ENCODE peak calls at places on chromosomes 6 and 20, in five cellular contexts. W is RWPE1, F is astrocyte of the spinal cord, Q is lower lobe of right lung, A is PC-3. H is an unnamed sample.

GRCh38 chr20:54340667-54341081 is 132.8 kb downstream of the PFDN4 start:
- DNase-seq in W (peak), F (peak), Q (no peak), A (peak), H (no peak)

GRCh38 chr20:23042270-23042669 is 7.2 kb downstream of the SSTR4 start:
- DNase-seq in W (no peak), F (no peak), Q (no peak), A (no peak), H (no peak)

GRCh38 chr6:169956580-169956979 is 205.2 kb downstream of the ERMARD start:
- DNase-seq in W (no peak), F (no peak), Q (no peak), A (no peak), H (no peak)

GRCh38 chr6:17831135-17831534 is 124.4 kb upstream of the NUP153 start:
- DNase-seq in W (no peak), F (peak), Q (no peak), A (peak), H (no peak)

GRCh38 chr6:3960754-3961361 is 111.7 kb downstream of the FAM50B start:
- DNase-seq in W (no peak), F (no peak), Q (no peak), A (peak), H (no peak)

GRCh38 chr6:85574932-85575598 is 18.6 kb downstream of the SNX14 start:
- DNase-seq in W (peak), F (peak), Q (no peak), A (peak), H (no peak)

GRCh38 chr6:108800510-108800909 is 47.7 kb upstream of the ARMC2 start:
- DNase-seq in W (no peak), F (no peak), Q (no peak), A (no peak), H (no peak)

GRCh38 chr6:57242505-57242904 is 20.4 kb upstream of the RAB23 start:
- DNase-seq in W (peak), F (peak), Q (no peak), A (peak), H (no peak)

GRCh38 chr20:7926767-7927166 is 13.5 kb downstream of the HAO1 start:
- DNase-seq in W (peak), F (peak), Q (no peak), A (peak), H (no peak)

DNA sequence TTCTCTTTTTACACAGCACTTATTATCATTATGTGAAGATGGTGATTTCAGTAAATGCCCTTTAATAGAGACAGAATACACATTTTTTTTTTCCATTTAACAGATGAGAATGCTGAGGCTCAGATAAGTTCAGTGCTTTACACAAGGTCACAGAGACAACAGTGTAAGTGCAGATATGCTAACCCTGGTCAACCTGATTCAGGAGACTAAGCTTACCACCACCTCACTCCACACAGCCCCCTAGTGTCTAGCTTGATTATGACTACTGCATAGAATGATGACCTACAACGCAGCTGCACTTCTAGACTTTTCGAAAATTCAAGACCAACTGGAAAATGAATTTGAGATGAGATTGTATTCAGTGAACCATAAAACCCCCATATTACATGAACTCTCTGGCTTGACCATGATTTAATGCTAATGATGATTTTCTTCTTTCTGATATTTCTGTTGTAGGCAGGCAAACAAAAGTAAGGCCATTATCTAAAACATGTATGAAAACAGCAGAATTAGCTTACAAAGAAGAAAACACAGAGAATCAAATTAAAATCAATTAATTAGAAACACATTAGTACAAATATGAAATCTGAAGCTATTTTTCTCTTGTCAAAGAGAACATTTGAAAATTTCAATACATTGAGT is 212.1 kb upstream of the PHACTR1 start:
- DNase-seq in W (peak), F (no peak), Q (no peak), A (peak), H (no peak)
- TF ChIP-seq CTCF in W (no peak), F (peak), Q (peak), A (peak), H (peak)

DNA sequence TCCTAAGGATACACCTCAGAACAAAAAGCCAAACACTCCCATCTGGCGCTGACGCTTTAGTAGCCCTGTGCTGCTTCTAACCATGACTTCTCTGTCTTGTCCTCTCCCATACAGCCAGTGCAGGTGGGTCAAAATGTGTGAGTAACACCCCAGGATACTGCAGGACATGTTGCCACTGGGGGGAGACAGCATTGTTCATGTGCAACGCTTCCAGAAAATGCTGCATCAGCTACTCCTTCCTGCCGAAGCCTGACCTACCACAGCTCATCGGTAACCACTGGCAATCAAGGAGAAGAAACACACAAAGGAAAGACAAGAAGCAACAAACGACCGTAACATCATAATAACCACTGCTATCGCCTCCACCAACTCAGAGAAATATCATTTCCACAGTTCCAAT is 1.4 kb downstream of the DEFB132 start:
- DNase-seq in W (no peak), F (peak), Q (no peak), A (peak), H (no peak)
- TF ChIP-seq CTCF in W (no peak), F (peak), Q (peak), A (peak), H (no peak)

GRCh38 chr6:137945149-137945498 is 78.1 kb downstream of the TNFAIP3 start:
- DNase-seq in W (no peak), F (no peak), Q (no peak), A (no peak), H (no peak)
- TF ChIP-seq CTCF in W (peak), F (no peak), Q (no peak), A (no peak), H (peak)

DNA sequence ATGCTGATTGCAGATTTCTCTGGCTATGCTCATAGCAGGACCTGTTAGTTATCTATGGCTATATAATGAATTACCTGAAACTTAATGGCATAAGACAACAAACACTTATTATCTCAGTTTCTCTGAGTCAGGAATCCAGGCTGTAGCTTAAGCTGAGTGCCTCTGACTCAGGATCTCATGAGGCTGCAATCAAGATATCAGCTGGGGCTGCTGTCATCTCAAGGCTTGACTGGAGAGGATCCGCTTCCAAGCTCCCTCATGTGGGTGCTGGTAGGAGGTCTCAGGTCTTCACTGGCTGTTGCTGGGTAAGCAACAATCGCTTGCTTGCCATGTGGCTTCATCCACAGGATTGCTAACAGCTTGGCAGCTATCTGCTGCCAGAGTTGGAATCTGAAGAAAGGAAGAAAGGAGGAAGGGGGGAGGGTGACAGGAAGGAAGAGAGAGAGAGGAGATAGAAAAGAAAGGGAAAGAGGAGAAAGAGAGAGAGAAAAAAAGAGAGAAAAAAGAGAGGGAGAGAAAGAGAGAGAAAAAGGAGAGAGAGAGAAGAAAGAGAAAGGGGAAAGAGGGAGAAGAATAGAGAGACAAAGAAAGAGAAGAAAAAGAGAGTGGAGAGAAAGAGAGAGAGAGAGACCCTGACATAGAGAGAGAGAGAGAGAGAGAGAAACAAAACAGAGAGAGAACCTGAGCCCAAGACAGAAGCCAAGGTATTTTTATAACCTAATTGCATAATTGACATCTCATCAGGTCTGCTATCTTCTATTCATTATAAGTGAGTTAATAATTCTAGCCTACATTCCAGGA is 579.0 kb upstream of the BTBD3 start:
- DNase-seq in W (no peak), F (no peak), Q (no peak), A (no peak), H (no peak)
- TF ChIP-seq CTCF in W (no peak), F (no peak), Q (no peak), A (no peak), H (no peak)

DNA sequence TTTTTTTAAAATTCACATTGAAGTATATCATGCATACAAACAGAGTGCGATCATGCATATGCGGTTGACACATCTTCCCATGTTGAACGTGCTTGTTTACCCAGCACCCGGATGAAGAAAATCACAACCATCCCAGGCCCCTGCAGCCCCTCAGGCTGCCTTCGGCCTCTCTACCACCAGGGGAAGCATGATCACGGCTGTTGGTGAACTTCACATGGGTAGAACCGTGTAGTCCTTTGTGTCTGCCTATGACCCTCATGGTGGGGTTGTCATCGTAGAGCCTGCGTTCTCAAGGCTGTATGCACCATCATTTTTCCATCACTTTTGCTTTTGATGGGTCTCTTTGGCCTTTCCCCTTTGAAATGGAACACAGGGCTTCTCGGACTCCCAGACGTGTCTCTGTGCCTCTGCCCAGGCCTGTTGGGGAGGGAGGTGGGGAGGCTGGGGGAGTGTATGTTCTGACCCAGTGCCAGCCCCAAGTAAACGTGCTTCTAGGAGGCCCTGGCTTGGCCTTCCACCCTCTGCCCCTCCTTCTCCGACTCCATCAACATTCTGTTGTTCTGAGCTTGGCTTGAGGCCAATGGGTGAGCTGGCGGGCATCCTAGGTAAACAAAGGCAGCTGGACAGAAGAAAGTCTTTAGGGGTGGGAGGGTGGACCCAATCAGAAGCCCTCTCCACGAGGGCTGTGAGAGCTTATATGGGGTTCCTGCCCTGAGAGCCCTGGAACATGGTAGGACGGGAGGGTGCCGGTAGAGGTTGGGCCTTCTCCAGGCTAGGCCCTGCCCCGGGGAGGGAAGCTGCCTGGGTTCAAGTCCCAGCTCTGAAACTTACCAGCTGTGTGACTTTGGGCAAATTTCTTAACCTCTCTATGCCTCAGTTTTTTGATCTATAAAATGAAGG is 39.7 kb downstream of the TGM2 start:
- DNase-seq in W (no peak), F (peak), Q (peak), A (peak), H (no peak)
- TF ChIP-seq CTCF in W (no peak), F (no peak), Q (peak), A (no peak), H (no peak)

DNA sequence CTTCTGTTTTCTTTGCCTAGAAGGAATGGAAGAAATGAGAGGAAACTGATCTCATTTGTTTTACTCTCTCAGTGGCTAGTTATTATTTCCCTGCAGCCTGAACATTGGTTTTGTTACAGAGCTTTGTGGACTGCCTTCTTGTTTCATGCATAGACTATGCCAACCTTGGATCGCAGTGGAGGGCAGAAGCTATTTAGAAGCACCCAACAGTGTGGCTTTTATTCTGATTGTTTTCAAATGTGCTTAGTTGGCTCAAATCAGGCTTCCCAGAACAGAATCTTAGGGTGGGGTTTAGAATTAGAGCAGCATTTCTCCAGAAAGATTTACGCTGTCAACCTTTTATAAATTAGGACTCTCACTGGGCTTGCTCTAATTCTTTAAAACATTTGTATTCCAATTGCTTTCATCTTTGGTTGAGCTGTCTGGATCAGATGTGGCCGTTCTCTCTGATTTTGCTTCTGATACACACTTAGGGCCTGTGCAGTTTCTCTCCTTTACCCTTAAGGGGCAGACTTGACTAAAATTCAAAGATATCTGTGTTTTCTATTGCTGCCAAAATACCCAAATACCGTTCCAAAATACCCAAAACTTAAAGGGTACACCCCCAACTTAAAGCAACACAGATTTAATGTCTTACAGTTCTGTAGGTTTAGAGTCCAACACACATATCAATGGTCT is 210.3 kb downstream of the BCKDHB start:
- DNase-seq in W (no peak), F (no peak), Q (no peak), A (no peak), H (no peak)
- TF ChIP-seq CTCF in W (no peak), F (peak), Q (no peak), A (peak), H (no peak)

H was measured in CD14-positive monocyte.